ENCODE peak calls at places on chromosomes 7 and 10, in five cellular contexts. G is AG04450, I is GM06990, W is stomach, X is upper lobe of right lung. D is an unnamed sample.

GRCh38 chr7:30930621-30931020 is 19.0 kb downstream of the AQP1 start:
- DNase-seq in I (no peak), X (peak; percentile 40), W (peak; percentile 17), G (no peak), D (no peak)

GRCh38 chr7:22611758-22612079 is 111.7 kb upstream of the STEAP1B start:
- DNase-seq in X (no peak), G (no peak), W (no peak), I (no peak), D (no peak)

GRCh38 chr7:116052006-116052405 is 21.4 kb upstream of the TFEC start:
- DNase-seq in G (no peak), I (no peak), X (no peak), W (no peak), D (no peak)

GRCh38 chr10:52308251-52309031 is 5.6 kb upstream of the DKK1 start:
- DNase-seq in W (peak; percentile 46), G (peak; percentile 55), I (peak; percentile 38), X (peak; percentile 71), D (peak; percentile 77)

GRCh38 chr10:35328404-35329037 is 7.8 kb upstream of the CCNY start:
- DNase-seq in I (no peak), W (no peak), G (peak; percentile 65), X (no peak), D (peak; percentile 77)

GRCh38 chr10:42519761-42520460 is 118.5 kb downstream of the ZNF33B start:
- DNase-seq in W (no peak), X (no peak), G (no peak), I (no peak), D (peak; percentile 4)

GRCh38 chr7:66146701-66147100 is 32.1 kb downstream of the CRCP start:
- DNase-seq in W (no peak), G (no peak), I (no peak), X (no peak), D (peak; percentile 94)

GRCh38 chr10:61606971-61607907 is 55.5 kb upstream of the CABCOCO1 start:
- DNase-seq in W (no peak), X (no peak), I (no peak), G (no peak), D (peak; percentile 42)

GRCh38 chr7:75688200-75689136 is 50.3 kb downstream of the HIP1 start:
- DNase-seq in I (peak; percentile 60), X (peak; percentile 62), G (no peak), W (no peak), D (no peak)

GRCh38 chr7:30135551-30136271 is 925 bp downstream of the MTURN start:
- DNase-seq in G (peak; percentile 21), I (peak; percentile 47), X (peak; percentile 86), W (peak; percentile 71), D (peak; percentile 66)

GRCh38 chr10:938954-939678 is 7.6 kb upstream of the LARP4B start:
- DNase-seq in X (no peak), I (no peak), W (no peak), G (no peak), D (no peak)
- H3K4me3 ChIP-seq in X (no peak overlapping the region), I (no peak overlapping the region), W (no peak overlapping the region), G (no peak overlapping the region), D (no peak overlapping the region)

GRCh38 chr7:135232720-135233119 is 918 bp upstream of the STRA8 start:
- DNase-seq in G (no peak), W (no peak), I (no peak), X (no peak), D (no peak)
- TF ChIP-seq CTCF in G (peak; percentile 6), W (no peak), I (peak; percentile 52), X (no peak), D (peak; percentile 26)

DNA sequence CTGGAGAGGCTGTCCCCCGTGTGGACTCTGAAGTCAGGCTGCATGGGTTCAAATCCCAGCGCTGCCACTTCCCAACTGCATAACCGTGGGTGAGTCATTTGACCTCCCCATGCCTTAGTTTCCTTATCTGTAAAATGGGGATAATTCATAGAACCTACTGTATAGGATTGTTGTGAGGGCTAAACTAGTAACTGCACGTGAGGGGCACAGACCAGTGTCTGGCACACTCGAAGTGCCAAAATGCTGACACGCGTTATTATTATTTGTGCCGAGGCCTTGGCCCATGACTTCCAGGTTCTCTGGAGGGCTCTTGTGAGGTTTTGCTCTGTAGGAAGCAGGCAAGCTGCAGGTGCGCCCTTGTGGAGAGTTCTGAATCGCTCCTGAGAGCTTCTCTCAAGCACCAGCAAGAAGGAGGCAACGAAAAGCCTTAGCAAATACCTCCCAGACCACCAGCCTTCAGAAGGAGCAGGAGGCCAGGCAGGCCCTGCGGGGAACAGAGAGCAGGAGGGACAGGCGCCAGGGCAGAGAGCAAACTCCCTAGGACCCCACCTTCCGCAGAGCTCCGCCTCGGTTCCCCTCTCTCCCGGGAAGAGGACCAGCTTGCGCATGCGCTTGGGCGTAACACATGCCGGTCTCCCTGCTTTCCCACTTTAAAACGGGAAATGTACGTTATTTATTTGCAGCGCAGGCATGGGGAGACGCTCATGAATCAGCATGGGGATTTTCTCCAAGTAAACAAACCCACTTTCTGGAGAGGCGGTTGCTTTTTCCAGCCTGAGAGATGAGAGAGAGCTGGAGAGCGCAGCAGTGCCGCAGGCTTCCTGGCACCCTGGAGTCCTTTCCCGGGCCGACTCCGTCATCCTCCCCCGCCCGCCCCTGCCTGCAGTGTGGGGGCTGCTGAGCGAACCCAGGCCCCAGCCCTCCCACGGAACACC is 39.6 kb downstream of the SORCS3 start:
- DNase-seq in W (no peak), I (no peak), G (no peak), X (peak; percentile 68), D (peak; percentile 2)
- H3K4me3 ChIP-seq in W (peak overlapping the region; percentile 22), I (no peak overlapping the region), G (no peak overlapping the region), X (peak overlapping the region; percentile 25), D (no peak overlapping the region)

DNA sequence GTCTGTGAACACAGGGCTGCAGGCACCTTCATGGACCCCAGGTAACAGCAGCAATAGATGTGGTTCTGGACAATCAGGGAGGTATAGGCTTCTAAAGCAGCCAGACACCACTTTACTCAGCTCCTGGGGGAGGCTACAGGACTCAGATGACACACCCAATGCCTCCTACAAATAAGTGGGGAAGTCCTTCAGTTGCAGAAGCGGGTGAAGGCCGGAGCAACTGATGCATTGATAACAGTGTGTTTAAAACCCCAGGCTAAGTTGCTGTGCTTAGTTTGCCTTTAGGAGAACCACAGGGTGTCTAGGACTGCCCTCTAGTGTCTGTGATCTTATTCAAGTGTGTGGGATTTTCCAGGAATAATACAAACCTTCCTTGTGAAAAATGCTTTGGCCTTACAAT is 5.9 kb upstream of the ITGA8 start:
- DNase-seq in G (peak; percentile 38), I (no peak), W (no peak), X (no peak), D (peak; percentile 73)
- TF ChIP-seq CTCF in G (peak; percentile 75), I (peak; percentile 58), W (no peak), X (peak; percentile 50), D (peak; percentile 78)

GRCh38 chr10:6009159-6009558 is 31.8 kb upstream of the IL15RA start:
- DNase-seq in X (no peak), I (no peak), G (peak; percentile 32), W (no peak), D (peak; percentile 78)
- H3K4me3 ChIP-seq in X (peak overlapping the region; percentile 25), I (no peak overlapping the region), G (peak overlapping the region; percentile 47), W (no peak overlapping the region), D (no peak overlapping the region)

GRCh38 chr10:31350891-31351290 is 31.9 kb downstream of the ZEB1 start:
- DNase-seq in G (no peak), I (no peak), X (no peak), W (no peak), D (no peak)

GRCh38 chr10:31347705-31348104 is 28.7 kb downstream of the ZEB1 start:
- DNase-seq in G (no peak), W (no peak), I (no peak), X (no peak), D (no peak)

GRCh38 chr10:31358688-31359330 is 39.8 kb downstream of the ZEB1 start:
- DNase-seq in X (no peak), W (no peak), I (no peak), G (peak; percentile 13), D (peak; percentile 44)

GRCh38 chr10:31352436-31353226 is 33.6 kb downstream of the ZEB1 start:
- DNase-seq in I (no peak), X (no peak), G (no peak), W (no peak), D (no peak)

GRCh38 chr10:31353574-31353973 is 34.6 kb downstream of the ZEB1 start:
- DNase-seq in I (peak; percentile 65), G (no peak), X (no peak), W (no peak), D (peak; percentile 85)
- TF ChIP-seq CTCF in I (peak; percentile 25), G (no peak), X (no peak), W (no peak), D (peak; percentile 21)

GRCh38 chr10:38027992-38028391 is 17.5 kb downstream of the ZNF33A start:
- DNase-seq in X (no peak), I (no peak), W (no peak), G (no peak), D (peak; percentile 47)

DNA sequence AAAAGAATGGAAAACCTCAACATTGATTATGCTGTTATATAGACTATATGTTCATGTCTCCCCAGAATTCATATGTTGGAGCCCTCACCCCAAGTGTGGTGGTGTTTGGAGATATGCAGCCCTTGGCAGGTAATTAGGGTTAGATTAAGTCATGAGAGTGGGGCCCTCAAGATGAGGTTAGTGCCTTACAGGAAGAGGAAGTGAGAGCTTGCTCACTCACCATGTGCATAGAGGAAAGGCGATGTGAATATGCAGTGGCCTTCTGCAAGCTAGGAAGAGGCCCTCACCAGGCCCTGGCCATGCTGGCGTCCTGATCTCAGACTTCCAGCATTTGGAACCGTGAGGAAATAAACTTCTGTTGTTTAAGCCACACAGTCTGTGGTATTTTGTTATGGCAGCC is 14.8 kb downstream of the ZNF33A start:
- DNase-seq in X (no peak), W (no peak), G (no peak), I (peak; percentile 24), D (no peak)
- H3K4me3 ChIP-seq in X (no peak overlapping the region), W (no peak overlapping the region), G (no peak overlapping the region), I (no peak overlapping the region), D (no peak overlapping the region)

DNA sequence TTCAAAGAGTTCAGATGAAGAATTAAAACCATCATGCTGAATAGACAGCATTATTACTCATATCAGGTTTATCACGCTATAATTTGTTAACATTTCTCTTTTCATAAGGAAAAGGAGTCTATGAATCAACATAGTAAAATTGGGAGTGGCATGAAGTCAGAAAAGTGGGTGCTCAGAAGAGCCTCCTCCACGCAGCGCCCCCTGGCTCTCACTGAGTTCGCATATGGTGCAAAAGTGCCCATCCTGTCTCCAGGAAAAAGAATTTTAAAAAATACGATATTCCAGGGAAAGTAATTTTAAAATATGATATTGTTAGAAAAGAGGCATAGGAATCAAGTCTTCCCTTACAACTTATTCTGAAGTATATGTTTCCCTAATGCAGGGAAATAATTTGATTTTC is 176.3 kb upstream of the TCERG1L start:
- DNase-seq in G (no peak), W (no peak), X (no peak), I (no peak), D (no peak)
- TF ChIP-seq CTCF in G (no peak), W (no peak), X (no peak), I (no peak), D (no peak)

D was measured in fibroblast of mammary gland.